ENCODE peak calls at places on chromosome 13, in ten cellular contexts. R is H1; O is left lung; W is breast epithelium; S is tibial nerve; K is uterus; C is neural progenitor cell; B is OCI-LY7; U is CD4-positive, alpha-beta memory T cell; Q is endothelial cell of umbilical vein. L is an unnamed sample. For H3K4me1, the result is how much of the 10 kb centered on the place peaks cover.

GRCh38 chr13:106859505-106859904 is 291.6 kb upstream of the ARGLU1 start:
- DNase-seq in R (no peak), O (no peak), W (no peak), S (no peak), K (no peak), C (peak), B (no peak), U (no peak), Q (no peak), L (no peak)

GRCh38 chr13:107712145-107712544 is 503.2 kb downstream of the LIG4 start:
- DNase-seq in R (no peak), O (no peak), W (no peak), S (no peak), K (no peak), C (no peak), B (no peak), U (no peak), Q (no peak), L (no peak)

GRCh38 chr13:73074101-73074500 is 15.3 kb downstream of the KLF5 start:
- DNase-seq in R (no peak), O (no peak), W (no peak), S (no peak), K (no peak), C (no peak), B (no peak), U (no peak), Q (no peak), L (no peak)

GRCh38 chr13:31201341-31202024 is 1.7 kb downstream of the B3GLCT start:
- DNase-seq in R (no peak), O (no peak), W (no peak), S (peak), K (peak), C (no peak), B (no peak), U (no peak), Q (no peak), L (peak)

GRCh38 chr13:43805071-43805468 is 18.3 kb upstream of the ENOX1 start:
- DNase-seq in R (no peak), O (no peak), W (no peak), S (peak), K (peak), C (no peak), B (no peak), U (no peak), Q (peak), L (peak)

GRCh38 chr13:31765441-31765840 is 26.1 kb downstream of the RXFP2 start:
- DNase-seq in R (no peak), O (no peak), W (no peak), S (no peak), K (no peak), C (no peak), B (no peak), U (no peak), Q (no peak), L (no peak)

GRCh38 chr13:102012299-102013293 is 389.3 kb downstream of the FGF14 start:
- DNase-seq in R (no peak), O (no peak), W (no peak), S (no peak), K (no peak), C (no peak), B (no peak), U (no peak), Q (no peak), L (no peak)

GRCh38 chr13:26991508-26992181 is 180.0 kb downstream of the USP12 start:
- DNase-seq in R (no peak), O (no peak), W (no peak), S (no peak), K (no peak), C (no peak), B (no peak), U (no peak), Q (no peak), L (peak)

GRCh38 chr13:21069561-21070004 is 8.2 kb upstream of the LATS2 start:
- DNase-seq in R (no peak), O (no peak), W (no peak), S (peak), K (peak), C (no peak), B (no peak), U (no peak), Q (no peak), L (peak)

GRCh38 chr13:78383899-78384298 is 219.5 kb downstream of the POU4F1 start:
- DNase-seq in R (no peak), O (no peak), W (no peak), S (no peak), K (no peak), C (no peak), B (no peak), U (no peak), Q (no peak), L (no peak)

GRCh38 chr13:68261105-68261504 is 1031.0 kb upstream of the PCDH9 start:
- DNase-seq in R (peak), O (no peak), W (no peak), S (no peak), K (no peak), C (peak), B (no peak), U (no peak), Q (no peak), L (no peak)

GRCh38 chr13:33490461-33491327 is 205.1 kb upstream of the STARD13 start:
- DNase-seq in R (peak), O (peak), W (no peak), S (no peak), K (peak), C (peak), B (no peak), U (no peak), Q (peak), L (no peak)

GRCh38 chr13:60439201-60439600 is 42.2 kb downstream of the TDRD3 start:
- DNase-seq in R (no peak), O (no peak), W (no peak), S (no peak), K (no peak), C (no peak), B (no peak), U (no peak), Q (no peak), L (no peak)

GRCh38 chr13:107348931-107349330 is 781.0 kb upstream of the ARGLU1 start:
- DNase-seq in R (no peak), O (no peak), W (no peak), S (no peak), K (no peak), C (no peak), B (no peak), U (no peak), Q (no peak), L (no peak)

GRCh38 chr13:114043421-114044053 is 69.7 kb upstream of the C13orf46 start:
- DNase-seq in R (no peak), O (no peak), W (peak), S (peak), K (peak), C (no peak), B (peak), U (no peak), Q (no peak), L (peak)

GRCh38 chr13:113509989-113510388 is 19.5 kb upstream of the DCUN1D2 start:
- DNase-seq in R (no peak), O (no peak), W (no peak), S (no peak), K (no peak), C (no peak), B (no peak), U (no peak), Q (no peak), L (no peak)

GRCh38 chr13:112931028-112931934 is 37.7 kb upstream of the MCF2L start:
- DNase-seq in R (no peak), O (no peak), W (peak), S (no peak), K (no peak), C (peak), B (no peak), U (no peak), Q (peak), L (peak)

GRCh38 chr13:33204130-33204927 is 81.2 kb downstream of the STARD13 start:
- DNase-seq in R (no peak), O (no peak), W (no peak), S (peak), K (peak), C (no peak), B (no peak), U (no peak), Q (peak), L (no peak)

GRCh38 chr13:26539738-26540292 is 17.7 kb upstream of the WASF3 start:
- DNase-seq in R (no peak), O (no peak), W (no peak), S (no peak), K (no peak), C (no peak), B (no peak), U (no peak), Q (no peak), L (no peak)

GRCh38 chr13:24905242-24905641 is 141.3 kb downstream of the RNF17 start:
- DNase-seq in R (no peak), O (no peak), W (no peak), S (no peak), K (no peak), C (no peak), B (no peak), U (no peak), Q (no peak), L (no peak)

GRCh38 chr13:43009506-43009905 is 13.9 kb upstream of the DNAJC15 start:
- DNase-seq in R (no peak), O (no peak), W (no peak), S (no peak), K (no peak), C (no peak), B (no peak), U (no peak), Q (no peak), L (no peak)

GRCh38 chr13:111906816-111907215 is 160.1 kb upstream of the SOX1 start:
- DNase-seq in R (peak), O (no peak), W (no peak), S (no peak), K (no peak), C (no peak), B (no peak), U (no peak), Q (no peak), L (no peak)

GRCh38 chr13:113841355-113841653 is 22.6 kb downstream of the GAS6 start:
- DNase-seq in R (no peak), O (no peak), W (no peak), S (no peak), K (no peak), C (no peak), B (no peak), U (peak), Q (no peak), L (no peak)

GRCh38 chr13:42215578-42216421 is 56.2 kb upstream of the AKAP11 start:
- DNase-seq in R (no peak), O (no peak), W (no peak), S (peak), K (no peak), C (peak), B (peak), U (no peak), Q (peak), L (peak)

GRCh38 chr13:102948006-102948405 is 102.2 kb downstream of the ERCC5 start:
- DNase-seq in R (no peak), O (no peak), W (no peak), S (peak), K (no peak), C (peak), B (no peak), U (no peak), Q (no peak), L (no peak)

GRCh38 chr13:106599875-106600797 is 32.2 kb upstream of the ARGLU1 start:
- DNase-seq in R (no peak), O (no peak), W (no peak), S (peak), K (no peak), C (no peak), B (no peak), U (peak), Q (peak), L (peak)

GRCh38 chr13:113749956-113750355 is 9.1 kb upstream of the TMEM255B start:
- DNase-seq in R (no peak), O (peak), W (no peak), S (no peak), K (no peak), C (no peak), B (no peak), U (no peak), Q (no peak), L (no peak)

GRCh38 chr13:73465629-73465974 is 406.8 kb downstream of the KLF5 start:
- DNase-seq in R (no peak), O (no peak), W (no peak), S (no peak), K (no peak), C (no peak), B (no peak), U (no peak), Q (no peak), L (no peak)

GRCh38 chr13:101579291-101579802 is 126.9 kb downstream of the ITGBL1 start:
- DNase-seq in R (no peak), O (no peak), W (no peak), S (no peak), K (no peak), C (no peak), B (no peak), U (no peak), Q (peak), L (peak)

GRCh38 chr13:21318891-21319532 is 140.1 kb downstream of the ZDHHC20 start:
- DNase-seq in R (no peak), O (no peak), W (no peak), S (no peak), K (no peak), C (no peak), B (no peak), U (no peak), Q (peak), L (no peak)

GRCh38 chr13:24081388-24081787 is 79.1 kb upstream of the SPATA13 start:
- DNase-seq in R (no peak), O (no peak), W (no peak), S (no peak), K (no peak), C (no peak), B (no peak), U (no peak), Q (no peak), L (no peak)

GRCh38 chr13:39768962-39769361 is 113.5 kb downstream of the COG6 start:
- DNase-seq in R (no peak), O (no peak), W (no peak), S (no peak), K (no peak), C (no peak), B (no peak), U (no peak), Q (no peak), L (no peak)

GRCh38 chr13:25217023-25217909 is 45.2 kb upstream of the AMER2 start:
- DNase-seq in R (no peak), O (no peak), W (no peak), S (no peak), K (no peak), C (no peak), B (no peak), U (no peak), Q (no peak), L (no peak)

GRCh38 chr13:37648604-37649003 is 50.0 kb upstream of the POSTN start:
- DNase-seq in R (no peak), O (no peak), W (no peak), S (no peak), K (no peak), C (no peak), B (no peak), U (no peak), Q (no peak), L (no peak)

GRCh38 chr13:84208251-84208650 is 326.0 kb upstream of the SLITRK1 start:
- DNase-seq in R (no peak), O (no peak), W (no peak), S (no peak), K (no peak), C (no peak), B (no peak), U (no peak), Q (no peak), L (no peak)

GRCh38 chr13:44989941-44990340 is 603 bp downstream of the GPALPP1 start:
- DNase-seq in R (no peak), O (no peak), W (no peak), S (no peak), K (no peak), C (no peak), B (peak), U (no peak), Q (no peak), L (no peak)

GRCh38 chr13:80262051-80262695 is 78.8 kb downstream of the SPRY2 start:
- DNase-seq in R (no peak), O (no peak), W (no peak), S (no peak), K (no peak), C (no peak), B (no peak), U (no peak), Q (no peak), L (no peak)
- H3K4me3 ChIP-seq in R (no peak), O (no peak), W (no peak), S (no peak), K (no peak), C (no peak), B (no peak), U (no peak), Q (no peak), L (no peak)

DNA sequence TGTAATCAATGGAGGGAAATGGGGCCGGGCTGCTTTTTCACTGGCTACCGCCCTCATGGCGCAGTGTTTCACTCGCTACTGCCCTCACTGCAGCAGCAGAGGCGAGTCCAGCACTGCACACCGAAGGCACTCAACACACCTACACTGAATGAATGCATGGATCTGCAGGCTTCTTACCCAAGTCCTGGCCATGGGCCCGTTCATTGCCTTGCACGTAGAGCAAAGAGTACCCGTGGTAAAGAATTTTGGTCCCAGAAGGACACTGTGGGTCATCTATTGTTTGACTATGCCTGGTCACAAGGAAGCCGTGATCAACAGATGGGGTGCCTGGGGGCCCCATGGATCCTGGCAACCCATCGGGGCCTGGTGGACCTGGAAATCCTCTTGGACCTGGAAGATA is 144.9 kb downstream of the COL4A1 start:
- DNase-seq in R (no peak), O (peak), W (no peak), S (no peak), K (no peak), C (no peak), B (no peak), U (no peak), Q (no peak), L (no peak)
- H3K27ac ChIP-seq in R (no peak), O (peak), W (no peak), S (peak), K (no peak), C (no peak), B (no peak), U (no peak), Q (no peak), L (no peak)

GRCh38 chr13:110135977-110136597 is 170.9 kb downstream of the COL4A1 start:
- DNase-seq in R (no peak), O (no peak), W (no peak), S (no peak), K (no peak), C (no peak), B (no peak), U (no peak), Q (no peak), L (no peak)
- H3K4me1 ChIP-seq in R (under half), O (under half), W (under half), S (under half), K (under half), C (half or more), B (under half), U (under half), Q (under half), L (under half)

GRCh38 chr13:48097793-48098192 is 2.9 kb upstream of the MED4 start:
- DNase-seq in R (no peak), O (no peak), W (no peak), S (no peak), K (no peak), C (no peak), B (no peak), U (no peak), Q (no peak), L (no peak)

GRCh38 chr13:48094404-48094780 is 512 bp downstream of the MED4 start:
- DNase-seq in R (no peak), O (no peak), W (no peak), S (no peak), K (no peak), C (peak), B (peak), U (no peak), Q (peak), L (no peak)

GRCh38 chr13:48094781-48095502 is at the start of gene MED4:
- DNase-seq in R (peak), O (peak), W (peak), S (peak), K (peak), C (peak), B (peak), U (peak), Q (peak), L (peak)

GRCh38 chr13:48096670-48097069 is 1.8 kb upstream of the MED4 start:
- DNase-seq in R (no peak), O (no peak), W (no peak), S (no peak), K (no peak), C (no peak), B (no peak), U (no peak), Q (no peak), L (no peak)

DNA sequence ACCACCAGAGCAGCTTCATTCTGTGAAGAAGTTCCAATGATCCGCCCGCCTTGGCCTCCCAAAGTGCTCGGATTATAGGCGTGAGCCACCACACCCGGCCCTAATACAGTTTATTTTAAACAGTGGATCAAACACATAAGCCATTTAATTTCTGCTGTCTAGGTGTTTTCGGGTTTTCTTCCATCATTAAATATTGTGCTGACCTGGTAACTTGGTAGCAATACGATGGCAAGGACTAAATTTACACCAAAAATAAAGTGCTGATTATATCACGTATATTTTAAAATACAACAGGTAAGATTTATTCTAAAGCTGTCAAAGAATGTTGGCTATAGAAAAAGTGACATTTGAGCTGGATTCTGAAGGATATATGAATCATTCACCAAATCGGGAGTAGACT is 1.3 kb downstream of the MED4 start:
- DNase-seq in R (no peak), O (no peak), W (no peak), S (no peak), K (no peak), C (no peak), B (no peak), U (no peak), Q (no peak), L (no peak)
- H3K4me3 ChIP-seq in R (peak), O (peak), W (peak), S (peak), K (no peak), C (peak), B (peak), U (peak), Q (no peak), L (peak)

DNA sequence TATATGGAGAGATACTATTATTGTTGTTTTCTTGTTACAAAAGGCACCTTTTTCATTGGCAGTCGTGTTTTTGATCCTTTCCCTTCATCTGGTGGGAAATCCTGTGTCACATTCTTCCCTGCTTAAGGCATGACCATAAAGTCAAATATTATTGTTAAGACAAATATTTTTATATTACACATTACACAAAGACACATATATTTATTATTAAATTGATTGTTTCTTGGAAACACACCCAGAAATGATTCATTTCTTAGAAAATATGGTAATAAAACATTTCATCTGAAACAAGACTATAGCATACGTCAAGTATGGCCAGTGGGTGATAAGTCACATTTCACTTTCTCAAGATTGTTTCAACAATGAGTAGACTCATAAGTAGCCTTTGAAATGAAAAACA is 77.3 kb downstream of the KCTD12 start:
- DNase-seq in R (no peak), O (no peak), W (no peak), S (no peak), K (no peak), C (no peak), B (no peak), U (no peak), Q (peak), L (no peak)
- H3K27ac ChIP-seq in R (no peak), O (no peak), W (no peak), S (no peak), K (no peak), C (no peak), B (no peak), U (no peak), Q (peak), L (no peak)

DNA sequence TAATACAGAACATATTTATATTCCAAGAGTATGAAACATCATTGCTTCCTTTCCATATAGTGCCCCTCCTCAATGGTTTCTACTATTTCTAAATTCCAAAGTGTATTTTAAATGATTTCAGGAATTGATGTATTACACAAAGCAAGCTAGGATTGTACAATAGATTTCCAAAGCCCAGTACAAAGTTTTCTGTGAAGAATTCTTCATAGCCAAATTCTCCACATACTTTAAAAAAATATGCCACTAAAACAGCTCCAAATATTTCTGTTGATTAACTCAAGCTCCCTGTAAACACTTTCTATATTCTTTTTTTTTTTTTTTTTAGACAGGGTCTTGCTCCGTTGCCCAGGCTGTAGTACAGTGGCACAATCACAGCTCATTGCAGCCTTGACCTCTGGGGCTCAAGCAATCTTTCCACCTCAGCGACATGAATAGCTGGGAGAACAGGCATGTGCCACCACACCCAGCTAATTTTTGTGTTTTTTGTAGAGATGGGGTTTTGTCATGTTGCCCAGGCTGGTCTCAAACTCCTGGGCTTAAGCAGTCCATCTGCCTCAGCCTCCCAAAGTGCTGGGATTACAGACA is 50.6 kb downstream of the ELF1 start:
- DNase-seq in R (no peak), O (no peak), W (no peak), S (no peak), K (no peak), C (no peak), B (no peak), U (no peak), Q (no peak), L (no peak)
- H3K4me1 ChIP-seq in R (under half), O (under half), W (under half), S (under half), K (under half), C (under half), B (half or more), U (half or more), Q (under half), L (under half)